ENCODE peak calls at places on chromosomes 2 and 18, in nine cellular contexts. T is SK-MEL-5; W is nucleus accumbens; F is Right ventricle myocardium inferior; X is T47D; P is activated T-helper 1 cell treated with anti-CD3 and anti-CD28 coated beads, Interleukin-2, amount 50 U/mL, for 16 hours; S is stimulated activated CD4-positive, alpha-beta T cell treated with anti-CD3 and anti-CD28 coated beads, Interleukin-1b, Interleukin-23, amount 100 ng/mL, for 24 hours; C is fibroblast of lung; E is frontal cortex. Y is an unnamed sample.

GRCh38 chr2:240327566-240327965 is 107.9 kb upstream of the GPC1 start:
- DNase-seq in T (no peak), W (no peak), F (no peak), X (no peak), P (no peak), S (no peak), C (no peak), E (no peak), Y (no peak)

GRCh38 chr2:238471-239268 is 25.2 kb downstream of the SH3YL1 start:
- DNase-seq in T (no peak), W (peak; percentile 14), F (no peak), X (no peak), P (no peak), S (no peak), C (no peak), E (no peak), Y (peak; percentile 75)

GRCh38 chr2:15729709-15730544 is 138.3 kb downstream of the DDX1 start:
- DNase-seq in T (no peak), W (no peak), F (no peak), X (no peak), P (no peak), S (no peak), C (peak; percentile 23), E (no peak), Y (peak; percentile 23)

GRCh38 chr2:196097864-196098660 is 29.4 kb upstream of the DNAH7 start:
- DNase-seq in T (no peak), W (no peak), F (no peak), X (no peak), P (no peak), S (no peak), C (no peak), E (no peak), Y (no peak)

GRCh38 chr18:76450912-76451421 is 44.1 kb downstream of the ZNF516 start:
- DNase-seq in T (peak; percentile 42), W (peak; percentile 60), F (no peak), X (peak; percentile 15), P (no peak), S (no peak), C (peak; percentile 73), E (no peak), Y (peak; percentile 65)

GRCh38 chr2:119431976-119432881 is 575 bp downstream of the TMEM37 start:
- DNase-seq in T (no peak), W (no peak), F (no peak), X (no peak), P (no peak), S (no peak), C (peak; percentile 66), E (peak; percentile 46), Y (peak; percentile 25)

GRCh38 chr2:33242845-33243244 is 233.6 kb upstream of the RASGRP3 start:
- DNase-seq in T (no peak), W (no peak), F (no peak), X (no peak), P (no peak), S (no peak), C (peak; percentile 93), E (no peak), Y (no peak)

GRCh38 chr18:76356666-76357065 is 138.4 kb downstream of the ZNF516 start:
- DNase-seq in T (no peak), W (no peak), F (no peak), X (no peak), P (no peak), S (no peak), C (no peak), E (no peak), Y (no peak)

GRCh38 chr2:25491966-25492532 is 150.3 kb upstream of the DNMT3A start:
- DNase-seq in T (no peak), W (no peak), F (no peak), X (no peak), P (no peak), S (no peak), C (peak; percentile 82), E (no peak), Y (no peak)

GRCh38 chr2:151845481-151845880 is 17.3 kb upstream of the ARL5A start:
- DNase-seq in T (no peak), W (no peak), F (no peak), X (no peak), P (no peak), S (no peak), C (no peak), E (no peak), Y (no peak)

GRCh38 chr2:226427538-226428307 is 371.9 kb downstream of the IRS1 start:
- DNase-seq in T (peak; percentile 36), W (no peak), F (no peak), X (no peak), P (no peak), S (no peak), C (peak; percentile 97), E (no peak), Y (no peak)

GRCh38 chr2:118668431-118669424 is 178.7 kb downstream of the EN1 start:
- DNase-seq in T (peak; percentile 61), W (no peak), F (no peak), X (no peak), P (no peak), S (no peak), C (peak; percentile 99), E (no peak), Y (no peak)

GRCh38 chr2:238513346-238513745 is 86.6 kb downstream of the ASB1 start:
- DNase-seq in T (peak; percentile 67), W (no peak), F (no peak), X (peak; percentile 54), P (no peak), S (peak; percentile 8), C (peak; percentile 29), E (no peak), Y (no peak)

GRCh38 chr2:192544371-192544955 is 349.7 kb upstream of the TMEFF2 start:
- DNase-seq in T (no peak), W (no peak), F (no peak), X (no peak), P (no peak), S (no peak), C (peak; percentile 77), E (no peak), Y (no peak)

GRCh38 chr2:170365686-170366085 is 187.7 kb downstream of the MYO3B start:
- DNase-seq in T (no peak), W (no peak), F (no peak), X (no peak), P (no peak), S (no peak), C (no peak), E (no peak), Y (no peak)

GRCh38 chr2:127133793-127134192 is 26.8 kb upstream of the BIN1 start:
- DNase-seq in T (no peak), W (no peak), F (no peak), X (no peak), P (no peak), S (no peak), C (no peak), E (no peak), Y (no peak)

GRCh38 chr2:236994361-236994760 is 91.3 kb upstream of the COPS8 start:
- DNase-seq in T (no peak), W (no peak), F (no peak), X (no peak), P (no peak), S (no peak), C (no peak), E (no peak), Y (no peak)

GRCh38 chr2:20049631-20050030 is 1.8 kb downstream of the LAPTM4A start:
- DNase-seq in T (no peak), W (no peak), F (no peak), X (no peak), P (no peak), S (no peak), C (peak; percentile 26), E (no peak), Y (peak; percentile 37)

GRCh38 chr2:236047886-236048540 is 120.2 kb downstream of the GBX2 start:
- DNase-seq in T (no peak), W (no peak), F (no peak), X (peak; percentile 16), P (no peak), S (no peak), C (no peak), E (no peak), Y (no peak)

GRCh38 chr2:102155703-102156515 is 13.4 kb downstream of the IL1R1 start:
- DNase-seq in T (peak; percentile 1), W (no peak), F (no peak), X (no peak), P (no peak), S (no peak), C (no peak), E (no peak), Y (no peak)

GRCh38 chr2:109324859-109325258 is 195.9 kb downstream of the SH3RF3 start:
- DNase-seq in T (no peak), W (no peak), F (no peak), X (no peak), P (no peak), S (no peak), C (peak; percentile 97), E (no peak), Y (no peak)

GRCh38 chr2:73260338-73260984 is 23.8 kb downstream of the FBXO41 start:
- DNase-seq in T (peak; percentile 65), W (peak; percentile 50), F (no peak), X (peak; percentile 49), P (no peak), S (no peak), C (peak; percentile 36), E (peak; percentile 75), Y (peak; percentile 22)

GRCh38 chr18:58755304-58756010 is 84.2 kb downstream of the MALT1 start:
- DNase-seq in T (no peak), W (no peak), F (no peak), X (no peak), P (no peak), S (no peak), C (no peak), E (no peak), Y (no peak)

GRCh38 chr2:25041307-25041927 is 459 bp upstream of the EFR3B start:
- DNase-seq in T (peak; percentile 60), W (peak; percentile 74), F (peak; percentile 80), X (peak; percentile 89), P (peak; percentile 5), S (no peak), C (peak; percentile 46), E (peak; percentile 43), Y (peak; percentile 42)

GRCh38 chr2:63424329-63425078 is 163.8 kb downstream of the WDPCP start:
- DNase-seq in T (peak; percentile 70), W (no peak), F (no peak), X (peak; percentile 59), P (no peak), S (peak; percentile 2), C (peak; percentile 12), E (no peak), Y (no peak)

GRCh38 chr2:168166902-168167510 is 80.4 kb downstream of the STK39 start:
- DNase-seq in T (no peak), W (no peak), F (no peak), X (no peak), P (no peak), S (no peak), C (peak; percentile 77), E (no peak), Y (no peak)

GRCh38 chr2:241223211-241224067 is 35.0 kb downstream of the ANO7 start:
- DNase-seq in T (no peak), W (no peak), F (peak; percentile 51), X (no peak), P (no peak), S (no peak), C (peak; percentile 32), E (no peak), Y (no peak)

GRCh38 chr2:42906557-42907380 is 114.4 kb upstream of the HAAO start:
- DNase-seq in T (no peak), W (peak; percentile 73), F (peak; percentile 88), X (peak; percentile 10), P (no peak), S (no peak), C (peak; percentile 65), E (peak; percentile 62), Y (no peak)

GRCh38 chr18:2981212-2981728 is 31.7 kb downstream of the LPIN2 start:
- DNase-seq in T (peak; percentile 76), W (no peak), F (no peak), X (no peak), P (no peak), S (no peak), C (peak; percentile 89), E (no peak), Y (no peak)

GRCh38 chr2:1736997-1737480 is 7.3 kb downstream of the PXDN start:
- DNase-seq in T (no peak), W (no peak), F (no peak), X (no peak), P (no peak), S (no peak), C (peak; percentile 93), E (no peak), Y (no peak)

GRCh38 chr18:57353940-57354461 is 1.6 kb downstream of the ST8SIA3 start:
- DNase-seq in T (peak; percentile 32), W (peak; percentile 29), F (no peak), X (peak; percentile 3), P (no peak), S (no peak), C (peak; percentile 29), E (peak; percentile 55), Y (no peak)